ENCODE peak calls at places on chromosome 11, in four cellular contexts. N is IMR-90, S is breast epithelium, I is stomach. T is an unnamed sample.

GRCh38 chr11:124865181-124865901 is at the start of gene ROBO3:
- DNase-seq in S (no peak), N (no peak), I (no peak), T (no peak)

GRCh38 chr11:8096575-8096974 is 15.6 kb downstream of the TUB start:
- DNase-seq in I (no peak), N (no peak), S (no peak), T (no peak)

GRCh38 chr11:105274631-105275030 is 135.1 kb upstream of the CARD18 start:
- DNase-seq in I (no peak), N (peak), S (no peak), T (no peak)

GRCh38 chr11:46731545-46731944 is 12.5 kb downstream of the F2 start:
- DNase-seq in N (no peak), I (no peak), S (no peak), T (no peak)

GRCh38 chr11:36540998-36541397 is 26.8 kb upstream of the RAG1 start:
- DNase-seq in I (peak), N (peak), S (no peak), T (peak)

GRCh38 chr11:45852018-45852711 is 4.9 kb downstream of the CRY2 start:
- DNase-seq in I (no peak), S (no peak), N (no peak), T (no peak)

GRCh38 chr11:75513250-75513649 is 12.5 kb downstream of the GDPD5 start:
- DNase-seq in N (peak), I (no peak), S (no peak), T (peak)

GRCh38 chr11:40188848-40189247 is 1270.6 kb downstream of the LRRC4C start:
- DNase-seq in I (peak), N (no peak), S (peak), T (no peak)

GRCh38 chr11:78080818-78081495 is 1.3 kb upstream of the NDUFC2 start:
- DNase-seq in S (no peak), N (peak), I (no peak), T (peak)

GRCh38 chr11:7413961-7414728 is 71.2 kb upstream of the OLFML1 start:
- DNase-seq in S (no peak), N (no peak), I (no peak), T (no peak)

GRCh38 chr11:20110908-20111669 is 49.2 kb downstream of the DBX1 start:
- DNase-seq in I (peak), N (peak), S (peak), T (peak)

GRCh38 chr11:117037952-117038350 is 60.3 kb downstream of the SIK3 start:
- DNase-seq in S (no peak), I (no peak), N (no peak), T (no peak)

GRCh38 chr11:59708537-59708936 is 5.1 kb downstream of the OR10V1 start:
- DNase-seq in N (peak), I (no peak), S (no peak), T (peak)

GRCh38 chr11:72079776-72080325 is 491 bp downstream of the NUMA1 start:
- DNase-seq in I (peak), N (no peak), S (no peak), T (no peak)

GRCh38 chr11:17764446-17765218 is 30.1 kb downstream of the KCNC1 start:
- DNase-seq in S (no peak), N (no peak), I (no peak), T (no peak)

GRCh38 chr11:41795004-41795403 is 335.6 kb upstream of the LRRC4C start:
- DNase-seq in S (no peak), I (no peak), N (no peak), T (no peak)

GRCh38 chr11:33094157-33094556 is 54.8 kb downstream of the TCP11L1 start:
- DNase-seq in N (no peak), I (no peak), S (no peak), T (no peak)

GRCh38 chr11:82229346-82229745 is 504.3 kb downstream of the FAM181B start:
- DNase-seq in S (no peak), I (no peak), N (no peak), T (peak)

GRCh38 chr11:111632798-111633197 is 30.5 kb downstream of the SIK2 start:
- DNase-seq in N (no peak), I (no peak), S (no peak), T (no peak)

GRCh38 chr11:111370270-111370901 is 8.7 kb downstream of the POU2AF1 start:
- DNase-seq in S (no peak), I (no peak), N (no peak), T (no peak)

GRCh38 chr11:19276859-19277808 is 36.4 kb upstream of the E2F8 start:
- DNase-seq in I (peak), S (no peak), N (no peak), T (peak)

GRCh38 chr11:75563978-75564552 is 2.0 kb downstream of the SERPINH1 start:
- DNase-seq in S (no peak), I (peak), N (peak), T (peak)

GRCh38 chr11:45807792-45808238 is 2.9 kb downstream of the SLC35C1 start:
- DNase-seq in N (no peak), I (peak), S (no peak), T (no peak)

GRCh38 chr11:4049006-4049405 is 45.6 kb upstream of the RRM1 start:
- DNase-seq in I (no peak), N (peak), S (no peak), T (no peak)

GRCh38 chr11:27429740-27430451 is 42.7 kb downstream of the LGR4 start:
- DNase-seq in S (peak), N (peak), I (no peak), T (no peak)

GRCh38 chr11:8839957-8840945 is 70.7 kb upstream of the AKIP1 start:
- DNase-seq in N (peak), S (peak), I (peak), T (no peak)

GRCh38 chr11:63565728-63566127 is 2.5 kb upstream of the PLAAT2 start:
- DNase-seq in N (no peak), S (peak), I (no peak), T (no peak)

GRCh38 chr11:63564785-63565350 is 1.7 kb upstream of the PLAAT2 start:
- DNase-seq in N (no peak), S (peak), I (peak), T (no peak)

GRCh38 chr11:63560506-63561179 is 2.5 kb downstream of the PLAAT2 start:
- DNase-seq in I (peak), N (no peak), S (peak), T (no peak)

GRCh38 chr11:63564056-63564784 is 1.0 kb upstream of the PLAAT2 start:
- DNase-seq in I (peak), N (no peak), S (peak), T (no peak)

DNA sequence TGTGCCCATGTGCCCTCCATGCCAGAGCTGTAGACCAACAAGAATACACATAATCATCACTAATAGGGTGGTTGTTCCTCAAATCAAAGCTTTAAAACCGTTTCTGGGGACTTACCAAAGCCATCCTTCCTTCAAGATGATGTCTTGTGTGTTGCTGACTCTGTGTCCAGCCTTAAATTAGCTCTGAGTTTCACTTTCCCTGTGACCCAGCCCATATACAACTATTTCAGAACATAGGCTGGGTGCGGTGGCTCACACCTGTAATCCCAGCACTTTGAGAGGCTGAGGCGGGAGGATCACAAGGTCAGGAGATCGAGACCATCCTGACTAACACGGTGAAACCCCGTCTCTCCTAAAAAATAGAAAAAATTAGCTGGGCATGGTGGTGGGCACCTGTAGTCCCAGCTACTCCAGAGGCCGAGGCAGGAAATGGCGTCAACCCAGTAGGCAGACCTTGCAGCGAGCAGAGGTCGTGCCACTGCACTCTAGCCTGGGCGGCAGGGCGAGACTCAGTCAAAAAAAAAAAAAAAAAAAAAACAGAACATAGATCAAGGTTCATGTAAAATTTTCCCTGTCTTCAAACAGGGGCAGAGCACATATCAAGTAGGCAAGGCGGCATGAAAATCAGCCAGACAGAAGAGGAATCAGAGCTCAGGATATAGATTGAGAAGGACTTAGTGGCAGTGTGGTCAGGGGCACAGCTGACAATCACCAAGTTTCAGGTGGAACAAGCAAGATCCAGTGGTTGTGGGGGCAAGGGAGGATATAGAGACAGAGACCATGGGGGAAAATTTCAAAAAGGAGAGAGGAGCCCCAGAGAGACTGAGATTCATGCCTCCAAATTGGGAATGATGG is at the start of gene PLAAT2:
- DNase-seq in I (no peak), S (peak), N (no peak), T (no peak)
- H3K4me3 ChIP-seq in I (no peak), S (no peak), N (no peak), T (no peak)

DNA sequence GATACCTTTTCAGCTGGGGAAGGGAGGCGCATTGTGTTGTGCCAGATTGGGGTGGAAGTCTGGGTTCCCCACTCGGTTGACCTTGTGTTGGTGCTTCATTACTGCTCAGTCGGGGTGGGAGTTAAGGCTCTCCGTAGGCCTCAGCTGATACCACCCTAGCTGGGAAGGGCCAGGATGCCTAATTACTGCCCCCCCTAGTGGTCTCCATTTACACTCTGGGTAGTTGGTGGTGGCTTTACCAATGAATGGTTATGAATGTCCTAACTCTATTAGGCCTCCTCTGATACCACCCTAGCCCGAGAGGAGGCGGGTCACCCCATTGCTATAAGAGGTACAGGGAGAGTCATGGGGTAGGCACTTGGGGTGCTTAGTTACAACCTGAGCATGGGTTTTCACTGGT is 27.5 kb upstream of the HIKESHI start:
- DNase-seq in S (no peak), N (no peak), I (no peak), T (no peak)
- TF ChIP-seq CTCF in S (no peak), N (peak), I (no peak), T (peak)

GRCh38 chr11:61830318-61831105 is 2.4 kb downstream of the FADS2 start:
- DNase-seq in S (no peak), N (peak), I (no peak), T (no peak)

GRCh38 chr11:61828379-61828628 is 204 bp downstream of the FADS2 start:
- DNase-seq in N (no peak), I (no peak), S (no peak), T (no peak)

GRCh38 chr11:61827573-61828378 is at the start of gene FADS2:
- DNase-seq in S (peak), N (peak), I (peak), T (peak)

GRCh38 chr11:61828629-61829407 is 718 bp downstream of the FADS2 start:
- DNase-seq in S (no peak), N (no peak), I (no peak), T (peak)

GRCh38 chr11:61829806-61830205 is 1.7 kb downstream of the FADS2 start:
- DNase-seq in S (no peak), I (no peak), N (no peak), T (no peak)
- H3K4me3 ChIP-seq in S (no peak), I (peak), N (no peak), T (peak)

GRCh38 chr11:57546869-57547518 is 9.6 kb downstream of the SMTNL1 start:
- DNase-seq in I (no peak), N (peak), S (no peak), T (peak)
- TF ChIP-seq CTCF in I (no peak), N (peak), S (no peak), T (peak)